ENCODE peak calls at places on chromosome 13, in five cellular contexts. J, X, F, O and E are unnamed samples.

GRCh38 chr13:109874921-109875454 is 88.6 kb upstream of the IRS2 start:
- ATAC-seq in J (peak; percentile 64), O (peak; percentile 70), F (peak; percentile 68), X (peak; percentile 59), E (peak; percentile 88)

GRCh38 chr13:95251641-95252040 is 49.6 kb downstream of the ABCC4 start:
- ATAC-seq in J (no peak), F (no peak), O (no peak), X (no peak), E (no peak)

GRCh38 chr13:110105136-110105535 is 201.8 kb downstream of the COL4A1 start:
- ATAC-seq in F (peak; percentile 62), J (no peak), X (peak; percentile 67), O (peak; percentile 37), E (no peak)

GRCh38 chr13:53045110-53045509 is 16.5 kb downstream of the OLFM4 start:
- ATAC-seq in O (no peak), X (no peak), F (no peak), J (no peak), E (no peak)

GRCh38 chr13:94673841-94674240 is 38.5 kb downstream of the SOX21 start:
- ATAC-seq in J (no peak), O (no peak), F (no peak), X (peak; percentile 50), E (no peak)

GRCh38 chr13:31951215-31951678 is 80.3 kb upstream of the FRY start:
- ATAC-seq in J (peak; percentile 79), O (peak; percentile 94), X (peak; percentile 83), F (peak; percentile 72), E (peak; percentile 76)

GRCh38 chr13:49279112-49279511 is 31.4 kb downstream of the CDADC1 start:
- ATAC-seq in J (no peak), F (no peak), O (no peak), X (no peak), E (no peak)

GRCh38 chr13:104773775-104774174 is 1707.6 kb upstream of the SLC10A2 start:
- ATAC-seq in O (no peak), J (no peak), F (no peak), X (peak; percentile 81), E (no peak)

GRCh38 chr13:46951516-46951915 is 54.7 kb upstream of the HTR2A start:
- ATAC-seq in X (no peak), F (no peak), J (no peak), O (no peak), E (no peak)

GRCh38 chr13:44873486-44873885 is 115.8 kb downstream of the NUFIP1 start:
- ATAC-seq in J (no peak), X (peak; percentile 10), O (peak; percentile 24), F (peak; percentile 43), E (no peak)

DNA sequence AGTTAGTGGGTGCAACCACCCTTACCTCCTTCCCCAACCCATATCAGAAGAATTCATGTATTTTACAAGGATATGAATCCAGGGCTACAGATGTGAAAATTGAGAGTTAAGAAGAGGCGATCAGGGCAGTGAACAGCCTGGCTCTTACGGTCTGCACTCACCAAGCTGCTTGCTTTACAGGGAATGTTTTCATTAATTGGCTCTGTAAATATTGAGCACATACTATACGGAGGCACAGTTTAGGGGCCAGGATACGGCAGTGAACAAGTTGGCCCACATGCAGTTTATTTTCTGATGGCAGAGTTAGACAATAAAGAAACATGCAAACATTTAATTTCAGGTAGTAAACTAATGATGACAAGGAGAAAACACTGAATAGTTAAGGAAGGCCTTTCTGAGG is 6.4 kb downstream of the POLR1D start:
- ATAC-seq in J (no peak), F (no peak), O (no peak), X (no peak), E (no peak)
- H3K36me3 ChIP-seq in J (peaks cover 20% of the 10 kb centered on the region), F (no peaks in the 10 kb centered on the region), O (peaks cover 2% of the 10 kb centered on the region), X (peaks cover 16% of the 10 kb centered on the region), E (peaks cover 15% of the 10 kb centered on the region)

GRCh38 chr13:36700170-36700569 is 26.4 kb downstream of the SERTM1 start:
- ATAC-seq in X (no peak), J (no peak), F (no peak), O (no peak), E (no peak)
- H3K4me1 ChIP-seq in X (no peaks in the 10 kb centered on the region), J (no peaks in the 10 kb centered on the region), F (no peaks in the 10 kb centered on the region), O (no peaks in the 10 kb centered on the region), E (no peaks in the 10 kb centered on the region)

DNA sequence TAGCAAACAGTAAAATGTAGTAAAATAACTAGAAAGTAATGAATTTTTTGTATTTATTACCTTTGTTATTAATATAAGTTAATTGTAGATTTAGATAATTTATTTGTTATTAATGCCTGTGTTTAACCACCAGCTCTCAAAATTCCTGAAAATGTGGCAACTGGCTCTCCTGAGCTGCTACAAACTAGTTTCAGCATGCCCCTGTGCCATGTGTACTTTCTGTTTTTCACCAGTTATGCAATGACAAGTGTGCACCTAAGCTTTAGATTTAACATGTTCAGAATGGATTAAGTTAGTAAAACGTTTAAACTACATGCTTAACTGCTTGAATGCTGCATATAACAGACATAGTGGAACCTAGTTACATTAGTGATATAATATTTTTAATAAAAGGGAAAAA is 88.1 kb downstream of the POSTN start:
- ATAC-seq in F (no peak), X (peak; percentile 56), J (no peak), O (no peak), E (no peak)
- H3K36me3 ChIP-seq in F (no peaks in the 10 kb centered on the region), X (no peaks in the 10 kb centered on the region), J (no peaks in the 10 kb centered on the region), O (no peaks in the 10 kb centered on the region), E (no peaks in the 10 kb centered on the region)

DNA sequence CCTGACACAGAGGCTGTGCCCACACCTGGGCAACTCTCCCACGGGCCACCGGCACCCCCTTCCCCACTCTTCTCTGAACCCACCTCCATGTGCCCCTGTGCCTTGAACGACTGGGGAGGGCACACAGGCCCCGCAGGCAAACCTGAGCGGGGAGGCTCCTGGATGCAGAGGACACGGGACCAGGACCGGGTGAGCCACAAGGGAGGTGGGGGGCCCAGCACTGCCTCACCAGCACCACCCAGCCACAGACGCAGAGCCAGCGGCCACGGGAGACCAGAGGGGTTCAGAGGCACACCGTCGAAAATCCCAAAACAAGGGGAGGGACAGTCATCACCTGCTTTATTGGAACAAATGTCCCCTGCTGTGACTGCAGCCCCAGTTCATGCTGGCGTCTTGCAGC is 49.4 kb downstream of the STK24 start:
- ATAC-seq in O (no peak), J (no peak), X (no peak), F (no peak), E (no peak)
- H3K4me1 ChIP-seq in O (peaks cover 26% of the 10 kb centered on the region), J (peaks cover 63% of the 10 kb centered on the region), X (peaks cover 60% of the 10 kb centered on the region), F (peaks cover 39% of the 10 kb centered on the region), E (peaks cover 44% of the 10 kb centered on the region)

DNA sequence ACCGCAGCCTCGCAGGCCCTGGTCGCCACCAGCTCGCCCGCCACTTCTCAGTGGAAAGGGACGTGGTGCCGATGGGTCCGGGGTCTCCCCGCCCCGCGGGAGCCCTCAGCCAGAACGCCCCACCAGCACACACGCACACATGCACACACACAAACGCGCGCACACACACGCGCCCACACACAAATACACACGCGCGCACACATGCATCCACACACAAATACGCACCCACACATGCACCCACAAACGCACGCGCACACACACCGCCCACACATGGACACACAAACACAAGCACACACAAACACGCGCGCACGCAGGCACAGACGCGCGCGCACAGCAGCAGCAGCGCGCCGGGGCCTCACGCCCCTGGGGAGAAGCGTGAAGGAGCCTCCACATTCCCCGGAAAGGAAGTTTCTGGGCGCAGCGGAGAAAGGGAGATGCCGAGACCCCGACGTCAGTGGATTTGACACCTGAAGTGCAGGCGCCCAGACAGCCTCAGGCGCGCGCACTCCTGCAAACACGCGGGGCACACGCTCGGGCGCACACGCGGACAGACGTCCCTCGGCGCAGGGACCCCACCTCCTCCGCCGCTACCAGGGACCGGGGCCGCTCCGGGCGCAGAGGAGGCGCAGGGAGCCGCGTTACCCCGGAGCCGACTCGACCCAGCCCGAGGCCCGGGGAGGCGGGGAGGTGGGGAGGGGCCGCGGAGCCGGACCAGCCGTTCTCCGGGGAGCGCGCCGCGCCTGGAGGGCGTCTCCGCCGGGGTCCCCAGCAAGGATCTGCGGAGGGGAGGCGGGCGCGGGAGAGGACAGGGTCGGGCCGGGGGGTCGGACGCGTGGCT is 623 bp downstream of the RASA3 start:
- ATAC-seq in O (peak; percentile 15), J (peak; percentile 6), F (peak; percentile 41), X (peak; percentile 21), E (peak; percentile 24)
- H3K36me3 ChIP-seq in O (no peaks in the 10 kb centered on the region), J (no peaks in the 10 kb centered on the region), F (no peaks in the 10 kb centered on the region), X (no peaks in the 10 kb centered on the region), E (no peaks in the 10 kb centered on the region)

DNA sequence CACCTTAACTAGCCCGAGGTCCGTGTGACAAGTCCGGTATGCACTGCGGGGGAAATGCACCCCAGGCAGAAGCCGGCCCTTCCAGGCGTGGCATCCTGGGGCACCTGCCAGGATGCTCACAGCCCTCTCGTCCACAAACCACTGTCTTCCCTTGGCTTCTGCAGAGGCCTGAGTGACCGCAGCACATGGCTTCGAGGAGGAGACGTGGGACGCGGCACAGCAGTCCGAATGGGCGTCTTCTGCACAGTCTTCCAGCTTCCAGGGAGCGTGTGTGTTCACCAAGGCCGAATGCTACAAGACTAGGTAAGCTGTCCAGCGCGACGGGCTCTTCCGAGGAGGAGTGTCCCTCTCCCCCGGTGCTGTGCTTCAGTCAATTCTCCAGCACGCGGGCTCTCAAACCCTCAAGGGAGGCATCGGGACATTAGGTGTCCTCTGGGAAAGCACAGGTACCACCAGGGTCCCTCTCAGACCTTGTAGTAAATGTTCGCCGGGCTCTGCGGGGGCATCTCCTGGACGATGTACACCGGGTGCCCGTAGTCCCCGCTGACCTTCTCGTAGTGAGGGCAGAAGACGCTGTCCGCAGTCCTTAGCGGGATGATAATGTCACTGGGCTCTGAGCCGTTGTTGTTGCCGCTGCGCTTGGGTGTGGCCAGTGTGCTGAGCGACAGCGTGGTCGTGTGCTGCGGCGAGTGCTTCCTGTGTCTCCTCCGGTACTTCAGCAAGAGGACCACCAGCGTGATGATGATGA is 42.7 kb downstream of the EFNB2 start:
- ATAC-seq in F (no peak), J (no peak), O (no peak), X (no peak), E (no peak)
- H3K4me1 ChIP-seq in F (no peaks in the 10 kb centered on the region), J (peaks cover 23% of the 10 kb centered on the region), O (peaks cover 8% of the 10 kb centered on the region), X (peaks cover 52% of the 10 kb centered on the region), E (peaks cover 14% of the 10 kb centered on the region)